ENCODE peak calls at places on chromosomes 11 and 22, in five cellular contexts. X is left ventricle myocardium inferior, O is body of pancreas, C is astrocyte, P is hepatocyte. Z is an unnamed sample.
A peak's percentile ranks its signal among the peaks of the same experiment; 100 is the strongest.

GRCh38 chr22:19554834-19555404 is 30.7 kb upstream of the CLDN5 start:
- DNase-seq in X (no peak), O (no peak), C (no peak), P (no peak), Z (peak; percentile 18)

GRCh38 chr11:34214961-34215805 is 109.8 kb downstream of the NAT10 start:
- DNase-seq in X (no peak), O (no peak), C (peak; percentile 72), P (peak; percentile 29), Z (no peak)

GRCh38 chr11:107931206-107931605 is 3.0 kb downstream of the RAB39A start:
- DNase-seq in X (no peak), O (no peak), C (no peak), P (no peak), Z (no peak)

GRCh38 chr11:20669833-20670684 is 673 bp downstream of the NELL1 start:
- DNase-seq in X (no peak), O (no peak), C (no peak), P (no peak), Z (peak; percentile 17)

GRCh38 chr22:38564669-38565068 is 5.3 kb downstream of the DMC1 start:
- DNase-seq in X (no peak), O (no peak), C (no peak), P (no peak), Z (no peak)

GRCh38 chr11:118924591-118925585 is 838 bp downstream of the BCL9L start:
- DNase-seq in X (peak; percentile 62), O (peak; percentile 62), C (no peak), P (peak; percentile 78), Z (peak; percentile 59)

GRCh38 chr11:123822591-123822990 is 16.4 kb upstream of the OR6M1 start:
- DNase-seq in X (no peak), O (peak; percentile 62), C (peak; percentile 18), P (peak; percentile 54), Z (no peak)

GRCh38 chr22:25627271-25627848 is 62.9 kb downstream of the GRK3 start:
- DNase-seq in X (no peak), O (no peak), C (peak; percentile 76), P (no peak), Z (no peak)

GRCh38 chr11:61962213-61963015 is 5.0 kb downstream of the FTH1 start:
- DNase-seq in X (no peak), O (no peak), C (no peak), P (no peak), Z (no peak)

GRCh38 chr11:66119348-66120133 is 49.5 kb downstream of the PACS1 start:
- DNase-seq in X (no peak), O (peak; percentile 62), C (peak; percentile 90), P (peak; percentile 66), Z (peak; percentile 79)

GRCh38 chr11:18277560-18278271 is 11.7 kb downstream of the SAA1 start:
- DNase-seq in X (no peak), O (peak; percentile 54), C (no peak), P (no peak), Z (no peak)

GRCh38 chr11:11263238-11264030 is 89.6 kb downstream of the CSNK2A3 start:
- DNase-seq in X (no peak), O (peak; percentile 35), C (no peak), P (no peak), Z (no peak)

GRCh38 chr11:112773256-112773655 is 188.0 kb upstream of the NCAM1 start:
- DNase-seq in X (no peak), O (no peak), C (no peak), P (no peak), Z (no peak)

GRCh38 chr11:57713849-57714248 is 1.5 kb downstream of the TMX2 start:
- DNase-seq in X (no peak), O (no peak), C (no peak), P (no peak), Z (no peak)

GRCh38 chr11:2707736-2708135 is 7.9 kb upstream of the KCNQ1OT1 start:
- DNase-seq in X (no peak), O (no peak), C (no peak), P (no peak), Z (no peak)

GRCh38 chr22:24497879-24498278 is 2.7 kb downstream of the UPB1 start:
- DNase-seq in X (no peak), O (no peak), C (no peak), P (no peak), Z (no peak)

GRCh38 chr11:132962026-132962425 is 570.3 kb downstream of the OPCML start:
- DNase-seq in X (no peak), O (no peak), C (peak; percentile 87), P (peak; percentile 16), Z (no peak)

GRCh38 chr11:64659417-64660144 is 63.4 kb downstream of the NRXN2 start:
- DNase-seq in X (no peak), O (no peak), C (peak; percentile 84), P (no peak), Z (no peak)

GRCh38 chr11:77547863-77548551 is 41.7 kb upstream of the AQP11 start:
- DNase-seq in X (no peak), O (peak; percentile 60), C (peak; percentile 47), P (peak; percentile 87), Z (peak; percentile 42)

DNA sequence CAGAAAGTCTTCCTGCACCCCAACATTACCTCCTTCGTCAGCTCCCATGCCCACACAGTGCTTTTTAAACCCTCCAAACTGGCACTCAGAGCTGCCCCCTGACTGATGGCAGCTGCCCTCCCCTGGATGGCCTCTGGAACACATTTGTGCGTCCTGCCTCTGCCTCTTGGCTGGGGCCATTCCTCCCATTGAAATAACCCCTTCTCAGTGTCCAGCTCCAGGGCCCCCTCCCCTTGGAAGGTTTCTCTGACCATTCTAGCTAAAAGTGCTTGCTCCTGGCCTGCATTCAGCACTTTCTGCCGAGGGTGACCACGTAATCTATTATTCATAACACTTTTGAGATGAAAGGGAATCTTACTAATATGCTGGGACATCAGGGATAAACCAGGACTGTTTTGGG is 130.0 kb downstream of the PARVA start:
- DNase-seq in X (no peak), O (no peak), C (no peak), P (no peak), Z (no peak)
- H3K27ac ChIP-seq in X (peak overlapping the region; percentile 47), O (no peak overlapping the region), C (no peak overlapping the region), P (peak overlapping the region; percentile 73), Z (no peak overlapping the region)

GRCh38 chr22:49541451-49542230 is 286.0 kb downstream of the BRD1 start:
- DNase-seq in X (no peak), O (no peak), C (no peak), P (no peak), Z (no peak)

GRCh38 chr22:49540571-49541450 is 286.9 kb downstream of the BRD1 start:
- DNase-seq in X (no peak), O (no peak), C (no peak), P (no peak), Z (no peak)

GRCh38 chr22:49536571-49537131 is 291.0 kb downstream of the BRD1 start:
- DNase-seq in X (no peak), O (no peak), C (no peak), P (no peak), Z (no peak)

GRCh38 chr22:49538006-49538405 is 289.7 kb downstream of the BRD1 start:
- DNase-seq in X (no peak), O (no peak), C (no peak), P (no peak), Z (no peak)

GRCh38 chr22:49540084-49540483 is 287.6 kb downstream of the BRD1 start:
- DNase-seq in X (no peak), O (no peak), C (no peak), P (no peak), Z (no peak)
- H3K9me3 ChIP-seq in X (no peaks in the 10 kb centered on the region), O (no peaks in the 10 kb centered on the region), C (peaks cover 3% of the 10 kb centered on the region), P (no peaks in the 10 kb centered on the region), Z (no peaks in the 10 kb centered on the region)

GRCh38 chr22:46367707-46368191 is 32.2 kb downstream of the TRMU start:
- DNase-seq in X (peak; percentile 50), O (peak; percentile 83), C (peak; percentile 10), P (peak; percentile 78), Z (peak; percentile 72)

GRCh38 chr22:46366327-46366731 is 30.8 kb downstream of the TRMU start:
- DNase-seq in X (no peak), O (no peak), C (no peak), P (no peak), Z (no peak)

GRCh38 chr22:46365166-46365624 is 29.7 kb downstream of the TRMU start:
- DNase-seq in X (no peak), O (no peak), C (no peak), P (no peak), Z (no peak)

GRCh38 chr22:46368422-46368821 is 32.9 kb downstream of the TRMU start:
- DNase-seq in X (no peak), O (no peak), C (no peak), P (no peak), Z (no peak)

DNA sequence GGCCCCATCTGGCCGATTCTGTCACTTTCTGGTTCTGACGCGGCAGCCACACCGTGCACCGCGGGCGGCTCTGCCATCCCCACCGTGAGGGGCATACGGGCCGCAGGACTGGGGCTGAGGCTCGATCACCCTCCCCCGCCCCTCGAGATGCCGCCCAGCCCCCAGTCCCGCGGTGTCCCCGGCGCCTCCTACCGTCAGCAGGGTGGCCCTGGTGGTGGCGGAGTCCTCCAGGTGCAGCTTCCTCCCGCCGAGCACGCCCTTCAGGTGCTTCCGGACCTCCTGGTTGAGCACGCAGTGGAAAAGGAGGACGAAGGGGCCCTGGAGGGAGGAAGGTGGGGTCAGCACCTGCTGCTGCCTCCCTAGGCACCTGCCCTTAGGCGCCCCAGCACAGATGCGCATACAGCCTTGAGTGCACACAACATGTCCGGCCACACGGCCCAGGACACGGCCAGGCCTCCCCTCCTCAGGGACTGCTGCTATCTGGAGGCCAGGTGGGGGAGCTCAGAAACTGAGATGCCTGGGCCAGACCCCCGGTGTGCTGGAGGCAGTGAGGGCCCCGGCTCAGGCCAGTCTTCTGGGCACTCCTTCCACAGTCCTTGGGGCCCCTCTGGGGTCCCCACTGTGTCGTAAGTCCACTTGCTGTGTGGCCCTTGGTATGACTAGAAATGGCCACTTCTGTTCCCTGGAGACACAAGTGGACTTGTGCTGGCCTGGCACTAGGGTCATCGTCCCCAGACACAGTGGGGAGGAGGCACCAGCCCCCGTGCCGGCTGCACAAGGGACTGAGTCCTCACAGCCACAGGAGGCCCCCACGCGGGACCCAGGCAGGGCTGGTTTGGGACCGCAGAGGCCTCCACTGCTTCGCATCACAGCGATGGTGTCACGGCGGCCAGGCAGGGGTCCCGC is 31.5 kb downstream of the TRMU start:
- DNase-seq in X (no peak), O (no peak), C (no peak), P (no peak), Z (no peak)
- TF ChIP-seq CTCF in X (no peak), O (no peak), C (no peak), P (no peak), Z (peak; percentile 1)

GRCh38 chr11:4090258-4090657 is 4.3 kb upstream of the RRM1 start:
- DNase-seq in X (no peak), O (no peak), C (no peak), P (no peak), Z (no peak)

GRCh38 chr11:4084406-4084805 is 10.2 kb upstream of the RRM1 start:
- DNase-seq in X (no peak), O (no peak), C (no peak), P (no peak), Z (peak; percentile 88)

GRCh38 chr11:4085575-4085974 is 9.0 kb upstream of the RRM1 start:
- DNase-seq in X (no peak), O (no peak), C (no peak), P (no peak), Z (no peak)

GRCh38 chr11:4086584-4087353 is 7.8 kb upstream of the RRM1 start:
- DNase-seq in X (no peak), O (no peak), C (no peak), P (no peak), Z (no peak)

DNA sequence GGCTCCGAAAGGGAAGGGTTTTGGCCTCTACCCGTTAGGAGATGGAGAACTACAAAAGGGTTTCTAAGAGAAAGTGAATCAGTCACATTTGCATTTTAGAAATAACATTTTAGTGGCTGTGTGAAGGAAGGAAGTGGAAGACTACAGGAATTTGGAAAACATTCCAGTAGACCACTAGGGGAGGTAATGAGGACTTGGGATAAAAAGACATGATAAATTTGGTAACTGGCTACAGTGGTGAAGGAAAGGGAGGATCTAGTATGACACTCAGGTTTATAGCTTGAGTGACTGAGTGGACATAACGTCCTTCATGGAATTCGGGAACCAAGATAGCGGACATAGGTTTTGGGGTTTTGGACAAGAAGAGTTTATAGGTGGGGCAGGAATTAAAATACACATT is 7.0 kb upstream of the RRM1 start:
- DNase-seq in X (no peak), O (no peak), C (peak; percentile 39), P (no peak), Z (no peak)
- H3K27ac ChIP-seq in X (no peak overlapping the region), O (no peak overlapping the region), C (no peak overlapping the region), P (no peak overlapping the region), Z (no peak overlapping the region)